ENCODE peak calls at places on chromosomes 7 and 10, in nine cellular contexts. One of them, this sample, is unnamed. For H3K4me1, the result is how much of the 10 kb centered on the place peaks cover.

GRCh38 chr10:102769375-102770107 is 25.8 kb downstream of the WBP1L start:
- DNase-seq in K562: no peak
- DNase-seq in Panc1: peak
- DNase-seq in endothelial cell of umbilical vein: no peak
- DNase-seq in suprapubic skin: no peak
- DNase-seq in spleen: no peak
- DNase-seq in sigmoid colon: no peak
- DNase-seq in GM23338: no peak
- DNase-seq in upper lobe of left lung: no peak
- DNase-seq in this sample: no peak

GRCh38 chr7:10070899-10071298 is 902.8 kb upstream of the PHF14 start:
- DNase-seq in GM23338: no peak
- DNase-seq in K562: no peak
- DNase-seq in endothelial cell of umbilical vein: no peak
- DNase-seq in spleen: no peak
- DNase-seq in suprapubic skin: no peak
- DNase-seq in Panc1: no peak
- DNase-seq in sigmoid colon: no peak
- DNase-seq in upper lobe of left lung: no peak
- DNase-seq in this sample: no peak

GRCh38 chr10:63264852-63265617 is 131.9 kb downstream of the NRBF2 start:
- DNase-seq in upper lobe of left lung: no peak
- DNase-seq in K562: peak
- DNase-seq in spleen: no peak
- DNase-seq in suprapubic skin: no peak
- DNase-seq in Panc1: peak
- DNase-seq in GM23338: peak
- DNase-seq in sigmoid colon: no peak
- DNase-seq in endothelial cell of umbilical vein: peak
- DNase-seq in this sample: peak

GRCh38 chr7:91789086-91789485 is 91.4 kb downstream of the MTERF1 start:
- DNase-seq in GM23338: no peak
- DNase-seq in Panc1: no peak
- DNase-seq in endothelial cell of umbilical vein: no peak
- DNase-seq in sigmoid colon: no peak
- DNase-seq in suprapubic skin: no peak
- DNase-seq in spleen: no peak
- DNase-seq in K562: no peak
- DNase-seq in upper lobe of left lung: no peak
- DNase-seq in this sample: no peak

GRCh38 chr10:49474901-49475300 is 64.0 kb downstream of the ERCC6 start:
- DNase-seq in endothelial cell of umbilical vein: no peak
- DNase-seq in suprapubic skin: no peak
- DNase-seq in GM23338: no peak
- DNase-seq in spleen: no peak
- DNase-seq in upper lobe of left lung: no peak
- DNase-seq in Panc1: no peak
- DNase-seq in K562: no peak
- DNase-seq in sigmoid colon: no peak
- DNase-seq in this sample: no peak

GRCh38 chr10:3067045-3067858 is at the start of gene PFKP:
- DNase-seq in upper lobe of left lung: no peak
- DNase-seq in GM23338: peak
- DNase-seq in K562: peak
- DNase-seq in endothelial cell of umbilical vein: no peak
- DNase-seq in suprapubic skin: no peak
- DNase-seq in sigmoid colon: peak
- DNase-seq in spleen: peak
- DNase-seq in Panc1: no peak
- DNase-seq in this sample: peak

GRCh38 chr10:25117757-25118156 is 57.0 kb upstream of the GPR158 start:
- DNase-seq in sigmoid colon: no peak
- DNase-seq in endothelial cell of umbilical vein: no peak
- DNase-seq in K562: no peak
- DNase-seq in GM23338: no peak
- DNase-seq in spleen: no peak
- DNase-seq in upper lobe of left lung: no peak
- DNase-seq in suprapubic skin: no peak
- DNase-seq in Panc1: no peak
- DNase-seq in this sample: no peak

GRCh38 chr10:120949511-120950102 is 98.4 kb downstream of the WDR11 start:
- DNase-seq in suprapubic skin: no peak
- DNase-seq in K562: no peak
- DNase-seq in GM23338: peak
- DNase-seq in upper lobe of left lung: no peak
- DNase-seq in spleen: no peak
- DNase-seq in sigmoid colon: no peak
- DNase-seq in Panc1: no peak
- DNase-seq in endothelial cell of umbilical vein: peak
- DNase-seq in this sample: no peak

GRCh38 chr10:84783909-84784308 is 455.5 kb downstream of the CCSER2 start:
- DNase-seq in sigmoid colon: no peak
- DNase-seq in spleen: no peak
- DNase-seq in K562: no peak
- DNase-seq in GM23338: no peak
- DNase-seq in suprapubic skin: no peak
- DNase-seq in endothelial cell of umbilical vein: no peak
- DNase-seq in upper lobe of left lung: peak
- DNase-seq in Panc1: no peak
- DNase-seq in this sample: no peak

GRCh38 chr7:123643495-123644428 is 11.9 kb upstream of the LMOD2 start:
- DNase-seq in suprapubic skin: no peak
- DNase-seq in K562: no peak
- DNase-seq in Panc1: no peak
- DNase-seq in spleen: no peak
- DNase-seq in endothelial cell of umbilical vein: peak
- DNase-seq in sigmoid colon: no peak
- DNase-seq in GM23338: peak
- DNase-seq in upper lobe of left lung: no peak
- DNase-seq in this sample: no peak

GRCh38 chr7:130417215-130417614 is 23.6 kb downstream of the CEP41 start:
- DNase-seq in upper lobe of left lung: no peak
- DNase-seq in K562: no peak
- DNase-seq in GM23338: no peak
- DNase-seq in sigmoid colon: no peak
- DNase-seq in endothelial cell of umbilical vein: no peak
- DNase-seq in spleen: no peak
- DNase-seq in Panc1: no peak
- DNase-seq in suprapubic skin: no peak
- DNase-seq in this sample: no peak

GRCh38 chr7:30738026-30738915 is 13.7 kb upstream of the INMT start:
- DNase-seq in sigmoid colon: no peak
- DNase-seq in Panc1: no peak
- DNase-seq in spleen: no peak
- DNase-seq in K562: no peak
- DNase-seq in upper lobe of left lung: no peak
- DNase-seq in GM23338: no peak
- DNase-seq in endothelial cell of umbilical vein: no peak
- DNase-seq in suprapubic skin: no peak
- DNase-seq in this sample: no peak

GRCh38 chr10:98047009-98047741 is 16.8 kb upstream of the CRTAC1 start:
- DNase-seq in GM23338: no peak
- DNase-seq in spleen: no peak
- DNase-seq in suprapubic skin: no peak
- DNase-seq in Panc1: no peak
- DNase-seq in endothelial cell of umbilical vein: no peak
- DNase-seq in upper lobe of left lung: no peak
- DNase-seq in K562: no peak
- DNase-seq in sigmoid colon: no peak
- DNase-seq in this sample: no peak

GRCh38 chr7:147432068-147432467 is 1158.5 kb upstream of the C7orf33 start:
- DNase-seq in GM23338: peak
- DNase-seq in endothelial cell of umbilical vein: no peak
- DNase-seq in sigmoid colon: no peak
- DNase-seq in K562: no peak
- DNase-seq in suprapubic skin: no peak
- DNase-seq in spleen: no peak
- DNase-seq in upper lobe of left lung: no peak
- DNase-seq in Panc1: no peak
- DNase-seq in this sample: no peak

GRCh38 chr7:29014725-29015124 is 56.6 kb upstream of the TRIL start:
- DNase-seq in sigmoid colon: no peak
- DNase-seq in Panc1: no peak
- DNase-seq in K562: no peak
- DNase-seq in upper lobe of left lung: no peak
- DNase-seq in spleen: no peak
- DNase-seq in GM23338: no peak
- DNase-seq in suprapubic skin: no peak
- DNase-seq in endothelial cell of umbilical vein: no peak
- DNase-seq in this sample: no peak

GRCh38 chr10:74082319-74082718 is 68.3 kb downstream of the AP3M1 start:
- DNase-seq in GM23338: no peak
- DNase-seq in suprapubic skin: no peak
- DNase-seq in upper lobe of left lung: no peak
- DNase-seq in Panc1: no peak
- DNase-seq in sigmoid colon: no peak
- DNase-seq in endothelial cell of umbilical vein: no peak
- DNase-seq in K562: no peak
- DNase-seq in spleen: no peak
- DNase-seq in this sample: no peak

GRCh38 chr10:35412336-35412735 is 76.0 kb downstream of the CCNY start:
- DNase-seq in GM23338: no peak
- DNase-seq in endothelial cell of umbilical vein: no peak
- DNase-seq in spleen: no peak
- DNase-seq in Panc1: no peak
- DNase-seq in suprapubic skin: no peak
- DNase-seq in upper lobe of left lung: no peak
- DNase-seq in sigmoid colon: peak
- DNase-seq in K562: no peak
- DNase-seq in this sample: no peak

GRCh38 chr10:1535337-1535957 is 201.9 kb downstream of the ADARB2 start:
- DNase-seq in upper lobe of left lung: no peak
- DNase-seq in endothelial cell of umbilical vein: no peak
- DNase-seq in Panc1: no peak
- DNase-seq in spleen: peak
- DNase-seq in K562: no peak
- DNase-seq in sigmoid colon: peak
- DNase-seq in suprapubic skin: no peak
- DNase-seq in GM23338: no peak
- DNase-seq in this sample: peak
- TF ChIP-seq POLR2AphosphoS5 in upper lobe of left lung: no peak
- TF ChIP-seq POLR2AphosphoS5 in endothelial cell of umbilical vein: no peak
- TF ChIP-seq POLR2AphosphoS5 in Panc1: no peak
- TF ChIP-seq POLR2AphosphoS5 in spleen: no peak
- TF ChIP-seq POLR2AphosphoS5 in K562: no peak
- TF ChIP-seq POLR2AphosphoS5 in sigmoid colon: no peak
- TF ChIP-seq POLR2AphosphoS5 in suprapubic skin: no peak
- TF ChIP-seq POLR2AphosphoS5 in GM23338: no peak
- TF ChIP-seq POLR2AphosphoS5 in this sample: no peak

GRCh38 chr7:51139796-51140195 is 176.8 kb downstream of the COBL start:
- DNase-seq in Panc1: no peak
- DNase-seq in suprapubic skin: no peak
- DNase-seq in endothelial cell of umbilical vein: peak
- DNase-seq in sigmoid colon: no peak
- DNase-seq in GM23338: no peak
- DNase-seq in spleen: no peak
- DNase-seq in K562: no peak
- DNase-seq in upper lobe of left lung: no peak
- DNase-seq in this sample: no peak
- H3K4me1 ChIP-seq in Panc1: under half
- H3K4me1 ChIP-seq in suprapubic skin: under half
- H3K4me1 ChIP-seq in endothelial cell of umbilical vein: under half
- H3K4me1 ChIP-seq in sigmoid colon: under half
- H3K4me1 ChIP-seq in GM23338: under half
- H3K4me1 ChIP-seq in spleen: under half
- H3K4me1 ChIP-seq in K562: under half
- H3K4me1 ChIP-seq in upper lobe of left lung: under half
- H3K4me1 ChIP-seq in this sample: under half

DNA sequence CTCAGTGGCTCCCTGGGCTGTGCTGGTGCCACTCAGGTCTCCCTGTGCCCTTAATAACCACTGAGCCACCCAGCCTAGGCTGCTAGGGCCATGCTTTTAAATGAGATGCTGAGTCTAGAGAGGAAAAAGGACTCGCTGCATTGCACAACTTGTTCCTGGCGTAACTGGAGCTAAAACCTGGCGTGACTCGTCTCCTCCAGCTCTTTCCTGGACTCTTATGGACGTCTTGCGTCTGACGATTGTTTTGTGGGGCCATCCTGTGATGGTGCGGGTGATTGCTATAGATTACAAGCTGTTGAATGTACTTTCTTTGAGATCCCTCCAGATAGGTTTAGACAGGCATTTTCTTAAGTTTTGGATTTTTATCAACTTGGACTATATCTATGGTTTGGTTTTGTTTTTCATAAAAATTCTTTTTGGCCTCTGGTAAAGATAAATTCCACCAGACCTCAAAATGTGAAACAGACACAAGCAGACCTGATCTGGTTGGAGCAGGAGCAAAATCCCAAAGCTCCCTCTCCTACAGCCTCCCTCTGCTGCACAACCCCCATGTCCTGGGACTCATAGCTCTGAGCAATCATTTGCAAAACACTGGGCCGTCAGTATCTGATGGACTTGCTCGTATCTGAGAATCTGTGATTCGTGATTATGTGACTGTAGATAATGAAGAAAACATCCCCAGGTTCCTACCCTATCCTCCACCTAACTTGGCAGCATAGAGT is 230.3 kb downstream of the ARHGAP12 start:
- DNase-seq in K562: no peak
- DNase-seq in suprapubic skin: peak
- DNase-seq in endothelial cell of umbilical vein: no peak
- DNase-seq in GM23338: no peak
- DNase-seq in sigmoid colon: peak
- DNase-seq in Panc1: no peak
- DNase-seq in spleen: no peak
- DNase-seq in upper lobe of left lung: peak
- DNase-seq in this sample: peak
- TF ChIP-seq POLR2AphosphoS5 in K562: no peak
- TF ChIP-seq POLR2AphosphoS5 in suprapubic skin: no peak
- TF ChIP-seq POLR2AphosphoS5 in endothelial cell of umbilical vein: no peak
- TF ChIP-seq POLR2AphosphoS5 in GM23338: no peak
- TF ChIP-seq POLR2AphosphoS5 in sigmoid colon: peak
- TF ChIP-seq POLR2AphosphoS5 in Panc1: no peak
- TF ChIP-seq POLR2AphosphoS5 in spleen: no peak
- TF ChIP-seq POLR2AphosphoS5 in upper lobe of left lung: peak
- TF ChIP-seq POLR2AphosphoS5 in this sample: peak

DNA sequence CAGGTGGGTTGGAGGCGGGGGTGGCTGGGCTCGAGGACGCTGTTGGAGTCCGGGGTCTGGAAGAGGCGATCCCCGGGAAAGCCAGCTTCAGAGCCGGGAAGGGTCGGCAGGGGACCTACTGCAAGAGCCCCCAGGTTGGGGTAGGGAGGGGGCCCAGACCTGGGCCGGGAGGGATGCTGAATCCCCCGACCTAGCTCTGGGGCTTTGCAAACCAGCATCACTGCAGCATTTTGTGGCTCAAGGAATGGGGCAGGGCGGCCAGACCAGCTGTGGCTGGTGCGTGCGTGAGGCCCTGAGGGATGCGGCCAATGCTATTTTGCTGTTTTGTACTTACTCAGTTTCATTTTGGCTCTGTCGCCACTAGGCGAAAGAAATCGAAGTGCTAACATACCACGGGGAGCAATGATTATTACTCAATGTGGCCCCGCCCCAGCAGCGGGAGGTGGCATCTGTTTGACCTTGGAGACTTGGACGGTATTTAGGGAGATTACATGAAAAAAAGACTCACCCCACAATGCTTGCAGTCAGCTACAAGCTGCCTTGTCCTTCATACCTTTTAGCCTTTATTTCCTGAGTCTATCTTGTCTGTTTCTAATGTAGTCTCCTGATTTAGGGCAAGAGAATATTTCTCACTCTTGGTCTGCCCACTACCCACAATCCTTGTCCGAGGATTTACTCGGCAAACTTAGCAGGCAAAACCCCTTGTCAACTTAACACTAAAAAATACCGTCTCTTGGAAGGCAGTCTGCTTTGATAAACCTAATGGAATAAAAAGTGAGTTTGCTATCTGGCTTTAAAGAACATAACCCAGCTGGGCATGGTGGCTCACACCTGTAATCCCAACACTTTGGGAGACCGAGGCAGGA is 16.2 kb downstream of the HSPB1 start:
- DNase-seq in Panc1: no peak
- DNase-seq in endothelial cell of umbilical vein: peak
- DNase-seq in sigmoid colon: peak
- DNase-seq in spleen: no peak
- DNase-seq in upper lobe of left lung: peak
- DNase-seq in suprapubic skin: peak
- DNase-seq in K562: peak
- DNase-seq in GM23338: peak
- DNase-seq in this sample: peak
- H3K4me1 ChIP-seq in Panc1: under half
- H3K4me1 ChIP-seq in endothelial cell of umbilical vein: under half
- H3K4me1 ChIP-seq in sigmoid colon: under half
- H3K4me1 ChIP-seq in spleen: under half
- H3K4me1 ChIP-seq in upper lobe of left lung: under half
- H3K4me1 ChIP-seq in suprapubic skin: under half
- H3K4me1 ChIP-seq in K562: under half
- H3K4me1 ChIP-seq in GM23338: under half
- H3K4me1 ChIP-seq in this sample: under half